ENCODE peak calls at places on chromosome 5, in four cellular contexts. A is small intestine; D is activated CD4-positive, alpha-beta T cell treated with anti-CD3 and anti-CD28 coated beads, Interleukin-2, amount 10 ng/mL, durations not matched to agents 7 days and 5 days; V is activated CD8-positive, alpha-beta memory T cell treated with anti-CD3 and anti-CD28 coated beads for 4 hours. T is an unnamed sample.
A peak's percentile ranks its signal among the peaks of the same experiment; 100 is the strongest.

GRCh38 chr5:3025392-3025791 is 273.9 kb upstream of the IRX2 start:
- DNase-seq in A (no peak), D (no peak), V (no peak), T (no peak)

GRCh38 chr5:163347671-163348070 is 89.7 kb upstream of the CCNG1 start:
- DNase-seq in A (peak; percentile 62), V (peak; percentile 11), D (peak; percentile 65), T (peak; percentile 58)

GRCh38 chr5:172179032-172179989 is 8.7 kb downstream of the STK10 start:
- DNase-seq in V (no peak), A (peak; percentile 33), D (peak; percentile 70), T (no peak)

GRCh38 chr5:57324159-57324558 is 150.3 kb downstream of the GPBP1 start:
- DNase-seq in A (no peak), D (no peak), V (no peak), T (no peak)

GRCh38 chr5:132644177-132644576 is 13.8 kb upstream of the IL13 start:
- DNase-seq in D (no peak), V (no peak), A (no peak), T (no peak)

GRCh38 chr5:39482098-39482497 is 57.3 kb upstream of the DAB2 start:
- DNase-seq in V (no peak), A (no peak), D (no peak), T (no peak)

GRCh38 chr5:125267636-125268248 is 521.3 kb upstream of the ZNF608 start:
- DNase-seq in A (no peak), D (no peak), V (no peak), T (no peak)

GRCh38 chr5:114418546-114419388 is 56.9 kb downstream of the KCNN2 start:
- DNase-seq in V (no peak), A (no peak), D (no peak), T (no peak)

GRCh38 chr5:77776606-77777206 is 567 bp upstream of the TBCA start:
- DNase-seq in A (no peak), V (no peak), D (no peak), T (no peak)

GRCh38 chr5:151483647-151484046 is 36.2 kb downstream of the SLC36A1 start:
- DNase-seq in D (no peak), V (no peak), A (no peak), T (no peak)

GRCh38 chr5:154189256-154189818 is 1.2 kb upstream of the GALNT10 start:
- DNase-seq in D (no peak), V (no peak), A (peak; percentile 48), T (no peak)

T was measured in A172.